ENCODE peak calls at places on chromosomes 5 and 9, in five cellular contexts. W is upper lobe of right lung, V is body of pancreas, P is psoas muscle, Q is uterus. X is an unnamed sample. For H3K27me3 and H3K9me3, the result is how much of the 10 kb centered on the place peaks cover.

GRCh38 chr9:121836382-121836885 is 185.0 kb downstream of the DAB2IP start:
- DNase-seq in W (no peak), V (no peak), P (no peak), Q (peak), X (no peak)

GRCh38 chr9:8826281-8826680 is 1026.7 kb upstream of the DMAC1 start:
- DNase-seq in W (no peak), V (no peak), P (no peak), Q (no peak), X (no peak)

GRCh38 chr5:81182396-81183390 is 50.4 kb upstream of the CKMT2 start:
- DNase-seq in W (no peak), V (no peak), P (no peak), Q (no peak), X (no peak)

GRCh38 chr5:133613743-133614142 is 1.4 kb upstream of the FSTL4 start:
- DNase-seq in W (no peak), V (no peak), P (no peak), Q (no peak), X (no peak)

GRCh38 chr9:103242025-103242424 is 246.9 kb downstream of the CYLC2 start:
- DNase-seq in W (no peak), V (no peak), P (no peak), Q (no peak), X (no peak)

GRCh38 chr5:159163027-159163699 is 46.2 kb downstream of the RNF145 start:
- DNase-seq in W (no peak), V (no peak), P (no peak), Q (no peak), X (no peak)

GRCh38 chr9:14193338-14193980 is 120.5 kb downstream of the NFIB start:
- DNase-seq in W (no peak), V (no peak), P (no peak), Q (no peak), X (no peak)

GRCh38 chr9:112174965-112175795 is at the start of gene SUSD1:
- DNase-seq in W (peak), V (peak), P (peak), Q (no peak), X (peak)

GRCh38 chr9:93962561-93963440 is 7.6 kb upstream of the BARX1 start:
- DNase-seq in W (peak), V (peak), P (peak), Q (peak), X (peak)
- H3K27me3 ChIP-seq in W (under half), V (under half), P (under half), Q (under half), X (half or more)

GRCh38 chr9:92640398-92641091 is 29.4 kb downstream of the IPPK start:
- DNase-seq in W (no peak), V (no peak), P (no peak), Q (peak), X (peak)

GRCh38 chr9:92638621-92639101 is 31.3 kb downstream of the IPPK start:
- DNase-seq in W (no peak), V (no peak), P (no peak), Q (peak), X (peak)

GRCh38 chr9:92637886-92638620 is 31.9 kb downstream of the IPPK start:
- DNase-seq in W (no peak), V (no peak), P (no peak), Q (peak), X (peak)

GRCh38 chr9:92639791-92640271 is 30.1 kb downstream of the IPPK start:
- DNase-seq in W (no peak), V (no peak), P (no peak), Q (peak), X (peak)

GRCh38 chr9:92639124-92639523 is 30.8 kb downstream of the IPPK start:
- DNase-seq in W (no peak), V (no peak), P (no peak), Q (no peak), X (no peak)
- H3K9me3 ChIP-seq in W (under half), V (under half), P (under half), Q (under half), X (under half)

DNA sequence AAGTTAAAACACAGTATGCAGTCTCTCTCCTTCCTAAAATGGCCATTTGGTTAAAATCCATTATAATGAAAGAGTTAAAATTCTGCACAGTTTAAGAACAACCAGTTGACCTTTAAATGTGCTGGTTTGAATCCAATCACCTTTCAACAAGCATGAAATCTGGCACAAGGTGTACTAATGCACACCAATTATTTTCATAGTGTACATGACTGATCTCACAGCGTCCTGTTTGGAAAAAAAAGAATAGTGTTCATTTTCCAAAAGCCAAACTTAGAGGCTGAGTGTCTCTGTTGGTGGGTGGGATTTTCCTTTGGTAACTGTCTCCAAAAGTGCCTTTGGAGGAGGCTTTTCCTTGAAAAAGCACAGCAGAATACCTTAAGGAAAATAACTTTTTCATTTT is 180.6 kb downstream of the DEPDC1B start:
- DNase-seq in W (no peak), V (no peak), P (no peak), Q (no peak), X (no peak)
- H3K27ac ChIP-seq in W (no peak), V (no peak), P (no peak), Q (peak), X (no peak)

GRCh38 chr9:131809941-131810344 is 70.1 kb upstream of the RAPGEF1 start:
- DNase-seq in W (no peak), V (no peak), P (no peak), Q (no peak), X (no peak)

GRCh38 chr9:131810351-131811170 is 70.7 kb upstream of the RAPGEF1 start:
- DNase-seq in W (no peak), V (no peak), P (no peak), Q (no peak), X (no peak)

GRCh38 chr9:131804826-131805225 is 65.0 kb upstream of the RAPGEF1 start:
- DNase-seq in W (no peak), V (no peak), P (no peak), Q (no peak), X (no peak)

GRCh38 chr9:131805803-131806202 is 65.9 kb upstream of the RAPGEF1 start:
- DNase-seq in W (no peak), V (no peak), P (no peak), Q (no peak), X (no peak)

DNA sequence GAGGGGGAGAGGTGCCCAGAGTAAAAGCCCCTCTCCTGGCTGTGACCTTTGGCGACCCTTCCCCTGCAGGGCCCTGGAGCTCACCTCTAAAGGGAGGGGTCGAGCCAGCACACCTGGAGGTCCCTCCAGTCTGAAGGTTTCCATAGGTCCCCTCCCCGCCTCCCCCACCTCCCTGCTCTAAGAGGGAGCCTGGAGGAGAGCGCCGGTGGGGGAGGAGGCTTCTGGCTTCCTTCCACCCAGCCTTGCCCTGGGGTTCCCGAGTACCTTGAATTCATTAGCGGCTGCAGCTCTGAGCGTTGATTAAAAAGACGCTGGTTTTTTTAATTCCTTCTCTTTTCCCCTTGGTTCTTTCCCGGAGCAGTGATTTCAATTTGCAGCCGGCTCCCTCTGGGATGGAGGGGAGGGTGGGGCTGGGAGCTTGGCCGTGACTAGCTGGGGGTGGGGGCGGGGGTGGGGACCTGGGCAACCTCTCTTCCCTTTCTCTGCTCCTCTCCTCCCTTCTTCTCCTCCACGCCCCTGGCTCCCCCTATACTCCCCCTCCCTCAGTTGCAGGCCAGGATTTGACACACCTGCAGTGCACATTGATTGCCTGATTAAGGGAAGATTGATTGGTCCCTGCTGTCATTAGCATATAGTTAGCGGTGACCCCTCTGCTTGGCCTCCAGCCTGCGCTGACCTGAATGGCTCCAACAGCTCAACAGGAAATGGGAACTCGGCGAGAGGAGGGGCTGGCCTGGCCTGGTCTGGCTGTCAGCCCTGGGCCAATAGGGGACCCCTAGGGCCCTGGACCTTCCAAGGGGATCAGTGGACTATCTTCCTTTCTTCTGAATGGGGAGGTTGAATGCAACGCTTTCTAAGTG is 67.5 kb upstream of the RAPGEF1 start:
- DNase-seq in W (no peak), V (no peak), P (no peak), Q (no peak), X (no peak)
- H3K27me3 ChIP-seq in W (under half), V (under half), P (under half), Q (under half), X (under half)

GRCh38 chr5:123460296-123460729 is 37.1 kb upstream of the CEP120 start:
- DNase-seq in W (no peak), V (peak), P (no peak), Q (no peak), X (no peak)
- H3K9me3 ChIP-seq in W (under half), V (under half), P (under half), Q (under half), X (under half)

GRCh38 chr9:108463927-108464606 is 391.7 kb downstream of the ACTL7B start:
- DNase-seq in W (no peak), V (no peak), P (no peak), Q (no peak), X (no peak)

GRCh38 chr9:108469654-108470053 is 386.1 kb downstream of the ACTL7B start:
- DNase-seq in W (no peak), V (peak), P (no peak), Q (no peak), X (peak)

GRCh38 chr9:108467653-108468324 is 388.0 kb downstream of the ACTL7B start:
- DNase-seq in W (no peak), V (peak), P (no peak), Q (no peak), X (no peak)

GRCh38 chr9:108466238-108466637 is 389.5 kb downstream of the ACTL7B start:
- DNase-seq in W (no peak), V (no peak), P (no peak), Q (no peak), X (no peak)

GRCh38 chr9:108468364-108468763 is 387.4 kb downstream of the ACTL7B start:
- DNase-seq in W (no peak), V (no peak), P (peak), Q (no peak), X (peak)
- H3K27ac ChIP-seq in W (no peak), V (no peak), P (peak), Q (no peak), X (no peak)

DNA sequence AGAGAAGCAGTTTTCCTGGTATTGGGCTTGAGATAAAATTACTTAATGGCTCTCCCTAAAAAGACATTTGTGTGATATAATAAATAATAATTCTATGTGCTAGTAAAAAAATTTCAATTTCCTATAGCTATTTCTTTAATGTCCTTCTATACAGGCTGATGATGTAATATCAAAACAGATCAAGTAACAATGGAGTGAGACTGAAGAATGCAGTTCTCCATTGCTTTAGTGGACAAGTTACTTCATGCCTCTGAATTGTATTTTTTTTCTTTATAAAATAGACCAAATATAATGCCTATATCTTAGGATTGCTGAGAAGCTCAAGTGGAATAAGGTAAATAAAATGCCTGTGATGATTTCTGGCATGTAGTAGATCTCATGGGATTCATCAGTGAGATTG is 35.6 kb upstream of the NEURL1B start:
- DNase-seq in W (no peak), V (no peak), P (no peak), Q (no peak), X (no peak)
- H3K27me3 ChIP-seq in W (under half), V (under half), P (under half), Q (under half), X (under half)

GRCh38 chr5:111930407-111930806 is 173.4 kb upstream of the NREP start:
- DNase-seq in W (no peak), V (no peak), P (no peak), Q (no peak), X (no peak)

GRCh38 chr5:111932207-111932606 is 175.2 kb upstream of the NREP start:
- DNase-seq in W (no peak), V (no peak), P (no peak), Q (no peak), X (no peak)

GRCh38 chr5:111929892-111930291 is 172.9 kb upstream of the NREP start:
- DNase-seq in W (no peak), V (peak), P (peak), Q (no peak), X (no peak)

GRCh38 chr5:111931658-111932057 is 174.7 kb upstream of the NREP start:
- DNase-seq in W (no peak), V (no peak), P (no peak), Q (no peak), X (no peak)

DNA sequence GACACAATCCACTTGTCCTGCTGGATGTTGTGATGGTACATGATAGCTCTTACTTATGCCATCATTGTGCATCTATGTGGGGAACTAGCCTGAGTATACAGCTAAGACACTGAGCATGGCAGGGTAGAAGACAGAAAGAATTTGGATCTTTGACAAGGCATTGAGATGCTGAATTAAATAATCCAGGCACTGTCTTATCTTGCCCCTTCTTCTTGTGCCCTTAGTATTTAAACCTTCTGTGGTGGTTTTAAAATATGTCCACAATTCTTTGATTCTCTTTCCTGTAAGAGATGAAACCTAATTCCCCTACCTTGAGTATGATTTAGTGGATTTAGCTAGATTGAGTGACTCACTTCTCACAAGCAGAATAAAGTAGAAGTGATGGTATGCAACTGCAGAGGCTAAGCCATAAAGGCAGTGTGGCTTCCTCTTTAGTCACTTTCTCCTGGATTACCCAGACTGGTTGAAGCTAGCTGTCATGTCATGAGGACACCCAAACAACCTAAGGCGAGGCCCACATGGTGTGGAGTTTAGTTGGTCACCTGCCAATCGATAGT is 174.0 kb upstream of the NREP start:
- DNase-seq in W (no peak), V (no peak), P (no peak), Q (no peak), X (no peak)
- H3K9me3 ChIP-seq in W (under half), V (under half), P (under half), Q (under half), X (under half)

GRCh38 chr9:104879555-104880318 is 48.2 kb downstream of the ABCA1 start:
- DNase-seq in W (no peak), V (no peak), P (no peak), Q (no peak), X (no peak)
- H3K27ac ChIP-seq in W (peak), V (no peak), P (peak), Q (no peak), X (peak)

GRCh38 chr9:120350596-120350995 is 229.4 kb downstream of the CDK5RAP2 start:
- DNase-seq in W (no peak), V (no peak), P (no peak), Q (no peak), X (no peak)

GRCh38 chr9:120351106-120351505 is 228.9 kb downstream of the CDK5RAP2 start:
- DNase-seq in W (no peak), V (no peak), P (no peak), Q (no peak), X (no peak)

GRCh38 chr9:120348951-120349429 is 231.0 kb downstream of the CDK5RAP2 start:
- DNase-seq in W (no peak), V (peak), P (no peak), Q (no peak), X (no peak)

GRCh38 chr9:120358877-120359276 is 221.1 kb downstream of the CDK5RAP2 start:
- DNase-seq in W (no peak), V (no peak), P (no peak), Q (no peak), X (no peak)

GRCh38 chr9:120353501-120353900 is 226.5 kb downstream of the CDK5RAP2 start:
- DNase-seq in W (no peak), V (no peak), P (no peak), Q (no peak), X (no peak)
- H3K27me3 ChIP-seq in W (under half), V (under half), P (under half), Q (under half), X (under half)

X was measured in lower lobe of right lung.